ENCODE peak calls at places on chromosomes 4 and X, in ten cellular contexts. A, D, H, J, I, R, O, N, L and M are unnamed samples.
A peak's percentile ranks its signal among the peaks of the same experiment; 100 is the strongest.

GRCh38 chr4:121030711-121031110 is 41.6 kb downstream of the NDNF start:
- ATAC-seq in D (no peak), I (no peak), O (no peak), J (no peak), L (no peak), H (no peak), A (no peak), N (no peak), R (no peak), M (no peak)

GRCh38 chr4:4995103-4995761 is 24.0 kb downstream of the CYTL1 start:
- ATAC-seq in A (peak; percentile 86), J (no peak), D (peak; percentile 61), N (peak; percentile 37), I (no peak), L (peak; percentile 86), R (peak; percentile 47), O (no peak), H (peak; percentile 93), M (peak; percentile 75)

GRCh38 chr4:73721419-73721818 is 18.9 kb upstream of the CXCL8 start:
- ATAC-seq in N (no peak), A (no peak), O (no peak), L (peak; percentile 15), R (no peak), I (no peak), H (no peak), D (no peak), J (no peak), M (peak; percentile 37)

GRCh38 chr4:163447481-163447880 is 26.1 kb downstream of the TKTL2 start:
- ATAC-seq in O (no peak), A (no peak), J (no peak), R (no peak), H (no peak), L (no peak), I (no peak), D (no peak), N (no peak), M (no peak)

GRCh38 chrX:95291561-95291960 is 1393.1 kb upstream of the DIAPH2 start:
- ATAC-seq in O (no peak), A (no peak), L (peak; percentile 36), D (no peak), I (no peak), R (no peak), H (peak; percentile 30), J (no peak), N (no peak), M (peak; percentile 74)

GRCh38 chrX:18872621-18873020 is 111.3 kb downstream of the PHKA2 start:
- ATAC-seq in D (no peak), L (no peak), I (no peak), J (no peak), O (no peak), H (no peak), R (no peak), A (no peak), N (no peak), M (no peak)

GRCh38 chr4:2852481-2852881 is 8.8 kb downstream of the ADD1 start:
- ATAC-seq in L (peak; percentile 20), O (peak; percentile 46), R (peak; percentile 50), I (peak; percentile 67), D (peak; percentile 35), N (peak; percentile 39), J (peak; percentile 72), H (peak; percentile 63), A (no peak), M (peak; percentile 60)

GRCh38 chr4:150782311-150782710 is 200.4 kb downstream of the MAB21L2 start:
- ATAC-seq in H (no peak), L (no peak), O (no peak), N (no peak), A (no peak), R (no peak), D (no peak), J (no peak), I (no peak), M (no peak)

GRCh38 chr4:177371452-177371851 is 61.8 kb downstream of the NEIL3 start:
- ATAC-seq in H (no peak), N (no peak), A (no peak), R (no peak), O (no peak), J (no peak), I (no peak), D (no peak), L (no peak), M (no peak)